ENCODE peak calls at places on chromosomes 6 and 20, in four cellular contexts. T is A549, R is heart left ventricle, Q is psoas muscle. N is an unnamed sample.

GRCh38 chr20:2446845-2447244 is 23.7 kb downstream of the SNRPB start:
- DNase-seq in T (no peak), R (no peak), Q (no peak), N (no peak)

GRCh38 chr20:45971425-45971674 is 653 bp downstream of the ZNF335 start:
- DNase-seq in T (no peak), R (no peak), Q (no peak), N (no peak)

GRCh38 chr20:43011491-43011890 is 178.2 kb downstream of the PTPRT start:
- DNase-seq in T (no peak), R (no peak), Q (no peak), N (no peak)

GRCh38 chr6:158758941-158759479 is 60.2 kb downstream of the EZR start:
- DNase-seq in T (no peak), R (no peak), Q (no peak), N (no peak)

GRCh38 chr6:107616776-107617175 is 126.9 kb downstream of the SOBP start:
- DNase-seq in T (no peak), R (no peak), Q (no peak), N (no peak)

GRCh38 chr6:35972471-35972985 is 51.6 kb upstream of the SRPK1 start:
- DNase-seq in T (no peak), R (no peak), Q (no peak), N (no peak)

GRCh38 chr20:40781979-40782378 is 92.9 kb upstream of the MAFB start:
- DNase-seq in T (no peak), R (no peak), Q (no peak), N (no peak)

GRCh38 chr6:3325210-3325609 is 66.5 kb downstream of the PSMG4 start:
- DNase-seq in T (no peak), R (no peak), Q (no peak), N (no peak)

GRCh38 chr6:33949877-33950831 is 146.4 kb upstream of the MLN start:
- DNase-seq in T (no peak), R (no peak), Q (no peak), N (no peak)

GRCh38 chr6:137051790-137052472 is 7.2 kb upstream of the IL20RA start:
- DNase-seq in T (no peak), R (no peak), Q (no peak), N (no peak)

GRCh38 chr20:38063911-38064310 is 30.4 kb downstream of the RPRD1B start:
- DNase-seq in T (no peak), R (no peak), Q (no peak), N (no peak)

GRCh38 chr6:57257911-57258541 is 35.9 kb upstream of the RAB23 start:
- DNase-seq in T (no peak), R (no peak), Q (no peak), N (no peak)

GRCh38 chr6:111757342-111757741 is 115.9 kb downstream of the FYN start:
- DNase-seq in T (no peak), R (no peak), Q (no peak), N (no peak)

GRCh38 chr6:23097569-23097968 is 528.2 kb downstream of the HDGFL1 start:
- DNase-seq in T (no peak), R (no peak), Q (no peak), N (no peak)

GRCh38 chr6:144582939-144583613 is 297.9 kb downstream of the UTRN start:
- DNase-seq in T (no peak), R (peak; percentile 36), Q (peak; percentile 26), N (peak; percentile 61)

GRCh38 chr6:100136590-100136989 is 142.6 kb upstream of the MCHR2 start:
- DNase-seq in T (no peak), R (no peak), Q (no peak), N (no peak)

GRCh38 chr20:5168582-5169396 is 42.0 kb downstream of the CDS2 start:
- DNase-seq in T (no peak), R (peak; percentile 69), Q (peak; percentile 35), N (no peak)

GRCh38 chr6:48183174-48183573 is 72.2 kb upstream of the PTCHD4 start:
- DNase-seq in T (no peak), R (no peak), Q (no peak), N (no peak)

GRCh38 chr20:23145281-23145700 is 59.2 kb upstream of the CD93 start:
- DNase-seq in T (no peak), R (peak; percentile 31), Q (peak; percentile 72), N (no peak)

GRCh38 chr6:131694832-131695426 is 6.3 kb downstream of the OR2A4 start:
- DNase-seq in T (peak; percentile 50), R (peak; percentile 29), Q (peak; percentile 21), N (peak; percentile 72)

GRCh38 chr6:138527376-138528092 is 28.2 kb upstream of the NHSL1 start:
- DNase-seq in T (no peak), R (no peak), Q (no peak), N (no peak)

GRCh38 chr6:41469156-41469950 is 76.8 kb upstream of the FOXP4 start:
- DNase-seq in T (no peak), R (no peak), Q (no peak), N (no peak)

GRCh38 chr6:31037692-31038091 is 27.4 kb downstream of the MUC22 start:
- DNase-seq in T (no peak), R (no peak), Q (no peak), N (no peak)

GRCh38 chr20:25077610-25078169 is 4.3 kb downstream of the VSX1 start:
- DNase-seq in T (peak; percentile 60), R (peak; percentile 55), Q (peak; percentile 72), N (no peak)

GRCh38 chr6:89411269-89412070 is 603 bp downstream of the RRAGD start:
- DNase-seq in T (no peak), R (peak; percentile 38), Q (peak; percentile 64), N (no peak)

GRCh38 chr20:3203315-3204123 is 963 bp downstream of the DDRGK1 start:
- DNase-seq in T (no peak), R (no peak), Q (no peak), N (peak; percentile 59)

GRCh38 chr6:169106176-169106575 is 147.5 kb downstream of the THBS2 start:
- DNase-seq in T (no peak), R (no peak), Q (no peak), N (no peak)

GRCh38 chr20:34543457-34544056 is 15.0 kb upstream of the MAP1LC3A start:
- DNase-seq in T (no peak), R (peak; percentile 3), Q (no peak), N (no peak)

GRCh38 chr6:157763129-157763893 is 59.7 kb upstream of the SNX9 start:
- DNase-seq in T (peak; percentile 69), R (peak; percentile 67), Q (peak; percentile 60), N (peak; percentile 92)

GRCh38 chr20:1841554-1842140 is 53.6 kb upstream of the SIRPA start:
- DNase-seq in T (no peak), R (no peak), Q (peak; percentile 41), N (no peak)

N was measured in K562.